ENCODE peak calls at places on chromosomes 6 and 20, in nine cellular contexts. One of them, this sample, is unnamed.

GRCh38 chr20:32278199-32278643 is 770 bp downstream of the KIF3B start:
- DNase-seq in pancreas: no peak
- DNase-seq in GM06990: peak; percentile 38
- DNase-seq in fibroblast of lung: no peak
- DNase-seq in Peyer's patch: peak; percentile 63
- DNase-seq in IMR-90: peak; percentile 17
- DNase-seq in cardiac muscle cell: no peak
- DNase-seq in neural progenitor cell: no peak
- DNase-seq in GM12865: peak; percentile 81
- DNase-seq in this sample: no peak

GRCh38 chr6:119096683-119097310 is 18.3 kb upstream of the FAM184A start:
- DNase-seq in GM06990: no peak
- DNase-seq in IMR-90: peak; percentile 3
- DNase-seq in GM12865: no peak
- DNase-seq in neural progenitor cell: no peak
- DNase-seq in fibroblast of lung: peak; percentile 61
- DNase-seq in cardiac muscle cell: no peak
- DNase-seq in Peyer's patch: no peak
- DNase-seq in pancreas: peak; percentile 38
- DNase-seq in this sample: peak; percentile 26

GRCh38 chr6:48098923-48099322 is 12.1 kb downstream of the PTCHD4 start:
- DNase-seq in pancreas: no peak
- DNase-seq in fibroblast of lung: no peak
- DNase-seq in GM06990: no peak
- DNase-seq in neural progenitor cell: no peak
- DNase-seq in cardiac muscle cell: no peak
- DNase-seq in Peyer's patch: no peak
- DNase-seq in IMR-90: no peak
- DNase-seq in GM12865: no peak
- DNase-seq in this sample: peak; percentile 36

GRCh38 chr20:63295422-63295821 is 2.4 kb downstream of the COL20A1 start:
- DNase-seq in pancreas: no peak
- DNase-seq in neural progenitor cell: no peak
- DNase-seq in GM12865: no peak
- DNase-seq in Peyer's patch: no peak
- DNase-seq in cardiac muscle cell: no peak
- DNase-seq in GM06990: no peak
- DNase-seq in fibroblast of lung: no peak
- DNase-seq in IMR-90: no peak
- DNase-seq in this sample: no peak

GRCh38 chr6:57207141-57207540 is 15.0 kb downstream of the RAB23 start:
- DNase-seq in neural progenitor cell: no peak
- DNase-seq in fibroblast of lung: peak; percentile 45
- DNase-seq in IMR-90: peak; percentile 65
- DNase-seq in pancreas: no peak
- DNase-seq in cardiac muscle cell: no peak
- DNase-seq in GM12865: no peak
- DNase-seq in Peyer's patch: no peak
- DNase-seq in GM06990: no peak
- DNase-seq in this sample: peak; percentile 60

GRCh38 chr6:6915219-6915618 is 192.5 kb upstream of the RREB1 start:
- DNase-seq in Peyer's patch: peak; percentile 17
- DNase-seq in cardiac muscle cell: no peak
- DNase-seq in IMR-90: no peak
- DNase-seq in fibroblast of lung: peak; percentile 32
- DNase-seq in pancreas: no peak
- DNase-seq in neural progenitor cell: no peak
- DNase-seq in GM12865: peak; percentile 37
- DNase-seq in GM06990: no peak
- DNase-seq in this sample: peak; percentile 9

GRCh38 chr6:81373414-81373813 is 379.1 kb downstream of the TENT5A start:
- DNase-seq in fibroblast of lung: no peak
- DNase-seq in GM06990: no peak
- DNase-seq in pancreas: no peak
- DNase-seq in Peyer's patch: no peak
- DNase-seq in IMR-90: no peak
- DNase-seq in neural progenitor cell: no peak
- DNase-seq in cardiac muscle cell: no peak
- DNase-seq in GM12865: no peak
- DNase-seq in this sample: no peak

GRCh38 chr6:159595173-159595572 is 97.9 kb downstream of the SOD2 start:
- DNase-seq in pancreas: no peak
- DNase-seq in GM06990: no peak
- DNase-seq in cardiac muscle cell: no peak
- DNase-seq in IMR-90: peak; percentile 63
- DNase-seq in fibroblast of lung: peak; percentile 63
- DNase-seq in GM12865: no peak
- DNase-seq in Peyer's patch: no peak
- DNase-seq in neural progenitor cell: no peak
- DNase-seq in this sample: peak; percentile 65

GRCh38 chr6:100876251-100876650 is 4.9 kb downstream of the ASCC3 start:
- DNase-seq in Peyer's patch: no peak
- DNase-seq in cardiac muscle cell: no peak
- DNase-seq in GM12865: no peak
- DNase-seq in GM06990: no peak
- DNase-seq in fibroblast of lung: no peak
- DNase-seq in IMR-90: no peak
- DNase-seq in pancreas: no peak
- DNase-seq in neural progenitor cell: no peak
- DNase-seq in this sample: no peak

GRCh38 chr6:113684382-113684901 is 172.7 kb upstream of the MARCKS start:
- DNase-seq in pancreas: no peak
- DNase-seq in GM12865: no peak
- DNase-seq in neural progenitor cell: no peak
- DNase-seq in fibroblast of lung: no peak
- DNase-seq in IMR-90: peak; percentile 41
- DNase-seq in GM06990: no peak
- DNase-seq in Peyer's patch: no peak
- DNase-seq in cardiac muscle cell: no peak
- DNase-seq in this sample: no peak

GRCh38 chr6:155832596-155832995 is 377.0 kb upstream of the NOX3 start:
- DNase-seq in Peyer's patch: no peak
- DNase-seq in pancreas: no peak
- DNase-seq in neural progenitor cell: no peak
- DNase-seq in GM12865: peak; percentile 1
- DNase-seq in cardiac muscle cell: no peak
- DNase-seq in GM06990: no peak
- DNase-seq in fibroblast of lung: peak; percentile 76
- DNase-seq in IMR-90: peak; percentile 90
- DNase-seq in this sample: peak; percentile 62

GRCh38 chr20:7285918-7286556 is 518.6 kb downstream of the BMP2 start:
- DNase-seq in IMR-90: peak; percentile 75
- DNase-seq in GM06990: peak; percentile 6
- DNase-seq in cardiac muscle cell: peak; percentile 92
- DNase-seq in pancreas: peak; percentile 55
- DNase-seq in neural progenitor cell: peak; percentile 88
- DNase-seq in GM12865: peak; percentile 76
- DNase-seq in fibroblast of lung: peak; percentile 90
- DNase-seq in Peyer's patch: peak; percentile 81
- DNase-seq in this sample: peak; percentile 90

GRCh38 chr20:12963456-12963855 is 45.3 kb upstream of the SPTLC3 start:
- DNase-seq in GM12865: no peak
- DNase-seq in fibroblast of lung: no peak
- DNase-seq in cardiac muscle cell: no peak
- DNase-seq in GM06990: no peak
- DNase-seq in Peyer's patch: no peak
- DNase-seq in IMR-90: no peak
- DNase-seq in neural progenitor cell: no peak
- DNase-seq in pancreas: no peak
- DNase-seq in this sample: no peak

GRCh38 chr6:3587660-3588059 is 130.8 kb upstream of the SLC22A23 start:
- DNase-seq in GM12865: no peak
- DNase-seq in cardiac muscle cell: no peak
- DNase-seq in GM06990: no peak
- DNase-seq in neural progenitor cell: no peak
- DNase-seq in fibroblast of lung: no peak
- DNase-seq in IMR-90: no peak
- DNase-seq in pancreas: no peak
- DNase-seq in Peyer's patch: no peak
- DNase-seq in this sample: no peak

GRCh38 chr6:64890609-64891008 is 816.4 kb downstream of the EYS start:
- DNase-seq in neural progenitor cell: no peak
- DNase-seq in fibroblast of lung: peak; percentile 58
- DNase-seq in GM12865: no peak
- DNase-seq in cardiac muscle cell: no peak
- DNase-seq in Peyer's patch: no peak
- DNase-seq in pancreas: no peak
- DNase-seq in IMR-90: peak; percentile 47
- DNase-seq in GM06990: no peak
- DNase-seq in this sample: peak; percentile 51

DNA sequence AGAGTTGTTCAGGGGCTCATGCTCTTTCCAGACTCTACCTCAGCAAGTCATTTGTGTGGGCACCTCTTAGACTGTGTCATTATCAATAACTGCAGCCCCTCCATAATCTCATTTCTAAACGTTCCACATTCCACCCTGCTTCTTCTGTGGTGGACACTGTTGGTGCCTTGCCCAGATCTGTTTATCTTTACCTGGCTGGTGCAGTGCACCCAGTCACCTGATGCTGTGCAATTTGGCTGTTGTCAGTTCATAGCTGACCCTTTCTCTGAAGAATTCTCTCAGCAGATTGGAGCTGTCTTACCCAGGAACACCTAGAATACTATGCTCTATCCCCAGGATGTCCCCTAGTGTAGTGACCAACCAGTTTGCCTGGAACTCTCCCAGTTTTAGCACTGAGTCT is 80.0 kb downstream of the ATRN start:
- DNase-seq in GM12865: no peak
- DNase-seq in cardiac muscle cell: no peak
- DNase-seq in fibroblast of lung: no peak
- DNase-seq in pancreas: peak; percentile 37
- DNase-seq in GM06990: no peak
- DNase-seq in IMR-90: no peak
- DNase-seq in neural progenitor cell: no peak
- DNase-seq in Peyer's patch: no peak
- DNase-seq in this sample: no peak
- TF ChIP-seq CTCF in GM12865: no peak
- TF ChIP-seq CTCF in cardiac muscle cell: no peak
- TF ChIP-seq CTCF in fibroblast of lung: no peak
- TF ChIP-seq CTCF in pancreas: no peak
- TF ChIP-seq CTCF in GM06990: no peak
- TF ChIP-seq CTCF in IMR-90: no peak
- TF ChIP-seq CTCF in neural progenitor cell: no peak
- TF ChIP-seq CTCF in Peyer's patch: no peak
- TF ChIP-seq CTCF in this sample: no peak

DNA sequence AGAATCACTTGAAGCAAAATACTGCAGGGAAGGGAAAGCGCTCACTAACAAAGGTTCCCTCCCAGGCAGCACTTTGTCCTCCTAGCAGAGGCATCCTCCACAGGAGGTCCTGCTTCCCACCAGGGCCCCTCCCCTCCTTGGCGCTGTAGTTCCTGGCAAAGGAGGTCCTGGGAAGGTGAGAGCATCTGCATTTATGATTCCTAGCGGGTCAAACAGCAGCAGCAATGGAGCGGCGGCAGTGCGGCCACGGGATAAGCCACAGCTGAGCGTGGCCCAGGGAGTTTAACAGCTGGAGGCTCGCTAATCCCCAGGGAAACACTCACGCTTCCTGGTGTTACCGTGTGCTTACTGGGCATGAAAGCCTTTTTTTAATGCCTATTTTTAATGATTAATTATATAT is 185.8 kb downstream of the TTLL2 start:
- DNase-seq in GM12865: no peak
- DNase-seq in fibroblast of lung: no peak
- DNase-seq in pancreas: no peak
- DNase-seq in cardiac muscle cell: no peak
- DNase-seq in IMR-90: no peak
- DNase-seq in Peyer's patch: no peak
- DNase-seq in neural progenitor cell: peak; percentile 52
- DNase-seq in GM06990: no peak
- DNase-seq in this sample: no peak
- H3K4me3 ChIP-seq in GM12865: no peak overlapping the region
- H3K4me3 ChIP-seq in fibroblast of lung: no peak overlapping the region
- H3K4me3 ChIP-seq in pancreas: no peak overlapping the region
- H3K4me3 ChIP-seq in cardiac muscle cell: no peak overlapping the region
- H3K4me3 ChIP-seq in IMR-90: no peak overlapping the region
- H3K4me3 ChIP-seq in Peyer's patch: no peak overlapping the region
- H3K4me3 ChIP-seq in neural progenitor cell: no peak overlapping the region
- H3K4me3 ChIP-seq in GM06990: no peak overlapping the region
- H3K4me3 ChIP-seq in this sample: no peak overlapping the region

DNA sequence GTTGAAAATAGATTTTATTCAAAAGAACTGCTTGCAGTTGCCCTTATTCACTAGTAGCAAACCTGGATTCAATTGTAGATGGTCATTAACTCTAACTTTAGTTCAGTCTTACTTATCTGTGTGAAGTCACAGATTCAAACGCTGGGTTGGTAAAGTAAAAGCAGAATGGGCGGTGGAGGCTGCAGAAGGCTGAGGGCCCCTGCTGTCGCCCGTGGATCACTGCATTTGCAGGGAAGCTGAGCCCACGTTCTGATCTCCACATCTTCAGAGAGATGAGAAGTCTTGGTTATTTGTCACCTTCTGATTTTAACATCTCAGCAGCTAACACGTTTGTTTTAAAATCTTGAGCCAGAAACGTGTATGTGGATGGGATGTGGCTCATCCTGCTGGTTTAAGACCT is 75.1 kb downstream of the SNX9 start:
- DNase-seq in IMR-90: no peak
- DNase-seq in cardiac muscle cell: no peak
- DNase-seq in neural progenitor cell: peak; percentile 18
- DNase-seq in GM12865: no peak
- DNase-seq in pancreas: no peak
- DNase-seq in Peyer's patch: no peak
- DNase-seq in GM06990: no peak
- DNase-seq in fibroblast of lung: no peak
- DNase-seq in this sample: peak; percentile 23
- TF ChIP-seq CTCF in IMR-90: no peak
- TF ChIP-seq CTCF in cardiac muscle cell: no peak
- TF ChIP-seq CTCF in neural progenitor cell: peak; percentile 30
- TF ChIP-seq CTCF in GM12865: no peak
- TF ChIP-seq CTCF in pancreas: no peak
- TF ChIP-seq CTCF in Peyer's patch: no peak
- TF ChIP-seq CTCF in GM06990: no peak
- TF ChIP-seq CTCF in fibroblast of lung: no peak
- TF ChIP-seq CTCF in this sample: peak; percentile 29

DNA sequence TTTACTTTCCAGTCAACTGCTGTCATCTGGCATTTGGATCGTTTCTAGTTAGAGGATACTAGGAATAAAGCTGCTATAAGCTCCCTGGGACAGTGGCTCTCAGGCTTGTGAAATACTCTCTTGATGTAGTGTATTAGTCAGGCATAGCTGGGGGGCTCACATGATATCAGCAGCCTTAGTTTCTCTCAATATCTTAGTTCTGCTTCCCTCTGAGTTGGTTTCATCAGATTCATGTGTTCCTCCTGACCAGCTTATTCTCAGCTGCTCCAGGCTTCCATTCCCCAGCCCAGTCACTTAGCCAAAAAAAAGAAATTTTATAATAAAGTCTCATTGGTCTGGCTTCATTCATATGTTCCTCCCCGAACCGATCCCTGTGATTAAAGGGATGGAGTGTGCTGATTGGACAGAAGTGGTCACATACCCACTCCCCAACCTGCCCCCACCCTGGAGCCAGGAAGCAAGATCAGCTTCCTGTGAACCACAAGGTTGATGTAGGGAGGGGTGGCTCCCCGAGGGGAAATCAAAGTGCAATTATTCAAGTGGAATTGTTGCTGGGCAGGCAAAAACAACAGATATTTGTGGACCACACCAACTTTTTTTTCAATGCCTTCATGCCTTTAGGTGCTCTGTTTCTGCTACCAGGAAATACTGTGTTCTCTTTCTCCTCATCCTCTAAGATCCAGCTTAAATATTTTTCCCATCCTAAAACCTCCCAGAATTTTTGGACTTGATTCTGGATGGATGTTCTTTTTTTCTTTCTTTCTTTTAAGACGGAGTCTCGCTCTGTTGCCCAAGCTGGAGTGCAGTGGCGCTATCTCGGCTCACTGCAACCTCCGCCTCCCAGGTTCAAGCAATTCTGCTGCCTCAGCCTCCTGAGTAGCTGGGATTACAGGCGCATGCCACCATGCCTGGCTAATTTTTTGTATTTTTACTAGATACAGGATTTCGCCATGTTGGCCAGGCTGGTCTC is 11.2 kb upstream of the B4GALT5 start:
- DNase-seq in GM12865: no peak
- DNase-seq in IMR-90: peak; percentile 34
- DNase-seq in GM06990: no peak
- DNase-seq in cardiac muscle cell: no peak
- DNase-seq in fibroblast of lung: peak; percentile 19
- DNase-seq in Peyer's patch: peak; percentile 51
- DNase-seq in neural progenitor cell: no peak
- DNase-seq in pancreas: peak; percentile 40
- DNase-seq in this sample: no peak
- H3K4me3 ChIP-seq in GM12865: no peak overlapping the region
- H3K4me3 ChIP-seq in IMR-90: no peak overlapping the region
- H3K4me3 ChIP-seq in GM06990: no peak overlapping the region
- H3K4me3 ChIP-seq in cardiac muscle cell: no peak overlapping the region
- H3K4me3 ChIP-seq in fibroblast of lung: no peak overlapping the region
- H3K4me3 ChIP-seq in Peyer's patch: no peak overlapping the region
- H3K4me3 ChIP-seq in neural progenitor cell: no peak overlapping the region
- H3K4me3 ChIP-seq in pancreas: no peak overlapping the region
- H3K4me3 ChIP-seq in this sample: no peak overlapping the region